ENCODE peak calls at places on chromosomes 7 and 10, in four cellular contexts. M is dermis microvascular lymphatic vessel endothelial cell, O is NCI-H460, H is NCI-H1105. P is an unnamed sample.

GRCh38 chr7:47681241-47681810 is 99.4 kb upstream of the TNS3 start:
- DNase-seq in M (no peak), O (no peak), H (no peak), P (no peak)

GRCh38 chr7:1325246-1325645 is 92.6 kb downstream of the UNCX start:
- DNase-seq in M (no peak), O (no peak), H (no peak), P (no peak)

GRCh38 chr7:115561341-115562110 is 469.0 kb downstream of the TFEC start:
- DNase-seq in M (no peak), O (no peak), H (no peak), P (no peak)

GRCh38 chr7:87689374-87689773 is 61.2 kb downstream of the RUNDC3B start:
- DNase-seq in M (no peak), O (no peak), H (no peak), P (no peak)

GRCh38 chr7:33825644-33826043 is 79.7 kb upstream of the BMPER start:
- DNase-seq in M (no peak), O (no peak), H (no peak), P (no peak)

GRCh38 chr7:116235380-116235779 is 25.0 kb downstream of the TES start:
- DNase-seq in M (no peak), O (no peak), H (no peak), P (no peak)

GRCh38 chr10:93916257-93917063 is 22.7 kb downstream of the SLC35G1 start:
- DNase-seq in M (peak; percentile 39), O (peak; percentile 21), H (no peak), P (no peak)

GRCh38 chr10:83184641-83185040 is 954.7 kb upstream of the GHITM start:
- DNase-seq in M (no peak), O (no peak), H (no peak), P (no peak)

GRCh38 chr7:26574476-26574875 is 282.8 kb downstream of the SNX10 start:
- DNase-seq in M (no peak), O (no peak), H (no peak), P (no peak)

GRCh38 chr10:52119507-52119906 is 194.6 kb upstream of the DKK1 start:
- DNase-seq in M (no peak), O (no peak), H (no peak), P (no peak)

GRCh38 chr7:50652400-50653115 is 87.4 kb upstream of the DDC start:
- DNase-seq in M (no peak), O (no peak), H (no peak), P (no peak)

GRCh38 chr7:129370812-129371211 is 63.4 kb upstream of the STRIP2 start:
- DNase-seq in M (no peak), O (peak; percentile 20), H (no peak), P (no peak)

GRCh38 chr7:1026721-1027151 is 17.6 kb upstream of the GPR146 start:
- DNase-seq in M (no peak), O (no peak), H (no peak), P (no peak)

GRCh38 chr7:37669818-37670217 is 13.7 kb upstream of the GPR141 start:
- DNase-seq in M (no peak), O (no peak), H (no peak), P (no peak)

GRCh38 chr7:127654404-127655392 is 2.7 kb downstream of the SND1 start:
- DNase-seq in M (peak; percentile 16), O (no peak), H (no peak), P (no peak)

GRCh38 chr7:98745722-98746318 is 124.0 kb downstream of the TMEM130 start:
- DNase-seq in M (peak; percentile 57), O (peak; percentile 69), H (peak; percentile 69), P (no peak)

GRCh38 chr10:59606551-59606961 is 103.1 kb downstream of the SLC16A9 start:
- DNase-seq in M (peak; percentile 7), O (no peak), H (no peak), P (no peak)

GRCh38 chr7:46385662-46386309 is 464.7 kb upstream of the IGFBP3 start:
- DNase-seq in M (no peak), O (no peak), H (no peak), P (no peak)

GRCh38 chr7:77895905-77896304 is 97.3 kb downstream of the PHTF2 start:
- DNase-seq in M (no peak), O (no peak), H (no peak), P (no peak)

GRCh38 chr7:2641406-2642393 is 9.9 kb downstream of the TTYH3 start:
- DNase-seq in M (peak; percentile 98), O (no peak), H (no peak), P (no peak)

GRCh38 chr7:116752305-116753074 is 80.5 kb downstream of the MET start:
- DNase-seq in M (peak; percentile 61), O (no peak), H (no peak), P (no peak)

P was measured in cerebellar nuclear complex.